ENCODE peak calls at places on chromosomes 11 and 22, in eight cellular contexts. One of them, this sample, is unnamed.

GRCh38 chr22:36982136-36982535 is 37.1 kb downstream of the TST start:
- DNase-seq in IMR-90: no peak
- DNase-seq in A549: no peak
- DNase-seq in GM06990: no peak
- DNase-seq in esophagus squamous epithelium: no peak
- DNase-seq in fibroblast of lung: no peak
- DNase-seq in mammary epithelial cell: no peak
- DNase-seq in nephron progenitor cell: no peak
- DNase-seq in this sample: no peak

GRCh38 chr11:124070906-124071621 is 29.9 kb upstream of the OR10G7 start:
- DNase-seq in GM06990: peak; percentile 70
- DNase-seq in IMR-90: peak; percentile 78
- DNase-seq in A549: peak; percentile 71
- DNase-seq in mammary epithelial cell: peak; percentile 50
- DNase-seq in fibroblast of lung: peak; percentile 60
- DNase-seq in nephron progenitor cell: peak; percentile 77
- DNase-seq in esophagus squamous epithelium: no peak
- DNase-seq in this sample: peak; percentile 66

GRCh38 chr11:10490398-10491232 is 35.6 kb downstream of the AMPD3 start:
- DNase-seq in esophagus squamous epithelium: no peak
- DNase-seq in A549: peak; percentile 88
- DNase-seq in nephron progenitor cell: peak; percentile 63
- DNase-seq in fibroblast of lung: peak; percentile 97
- DNase-seq in GM06990: no peak
- DNase-seq in IMR-90: peak; percentile 99
- DNase-seq in mammary epithelial cell: peak; percentile 81
- DNase-seq in this sample: no peak

GRCh38 chr22:44544523-44545433 is 46.7 kb upstream of the RTL6 start:
- DNase-seq in mammary epithelial cell: no peak
- DNase-seq in esophagus squamous epithelium: no peak
- DNase-seq in nephron progenitor cell: no peak
- DNase-seq in GM06990: no peak
- DNase-seq in fibroblast of lung: no peak
- DNase-seq in IMR-90: no peak
- DNase-seq in A549: no peak
- DNase-seq in this sample: no peak

GRCh38 chr22:45448431-45448830 is 34.9 kb downstream of the RIBC2 start:
- DNase-seq in mammary epithelial cell: no peak
- DNase-seq in IMR-90: no peak
- DNase-seq in fibroblast of lung: no peak
- DNase-seq in esophagus squamous epithelium: no peak
- DNase-seq in GM06990: no peak
- DNase-seq in A549: no peak
- DNase-seq in nephron progenitor cell: no peak
- DNase-seq in this sample: no peak

GRCh38 chr11:2798951-2799761 is 86.4 kb downstream of the CDKN1C start:
- DNase-seq in GM06990: no peak
- DNase-seq in A549: no peak
- DNase-seq in nephron progenitor cell: no peak
- DNase-seq in fibroblast of lung: peak; percentile 41
- DNase-seq in IMR-90: peak; percentile 38
- DNase-seq in mammary epithelial cell: no peak
- DNase-seq in esophagus squamous epithelium: no peak
- DNase-seq in this sample: no peak

GRCh38 chr11:133530501-133530835 is 1.8 kb downstream of the OPCML start:
- DNase-seq in GM06990: no peak
- DNase-seq in IMR-90: no peak
- DNase-seq in fibroblast of lung: no peak
- DNase-seq in mammary epithelial cell: no peak
- DNase-seq in A549: no peak
- DNase-seq in esophagus squamous epithelium: no peak
- DNase-seq in nephron progenitor cell: no peak
- DNase-seq in this sample: no peak

GRCh38 chr22:36486619-36487384 is 5.4 kb upstream of the TXN2 start:
- DNase-seq in fibroblast of lung: peak; percentile 47
- DNase-seq in A549: peak; percentile 49
- DNase-seq in nephron progenitor cell: peak; percentile 67
- DNase-seq in IMR-90: peak; percentile 68
- DNase-seq in GM06990: no peak
- DNase-seq in esophagus squamous epithelium: no peak
- DNase-seq in mammary epithelial cell: peak; percentile 47
- DNase-seq in this sample: no peak

GRCh38 chr11:112863304-112863703 is 97.9 kb upstream of the NCAM1 start:
- DNase-seq in GM06990: no peak
- DNase-seq in nephron progenitor cell: no peak
- DNase-seq in fibroblast of lung: no peak
- DNase-seq in IMR-90: no peak
- DNase-seq in A549: no peak
- DNase-seq in mammary epithelial cell: no peak
- DNase-seq in esophagus squamous epithelium: no peak
- DNase-seq in this sample: no peak

GRCh38 chr11:110303414-110303826 is 7.0 kb upstream of the RDX start:
- DNase-seq in GM06990: no peak
- DNase-seq in fibroblast of lung: no peak
- DNase-seq in A549: no peak
- DNase-seq in nephron progenitor cell: no peak
- DNase-seq in IMR-90: no peak
- DNase-seq in esophagus squamous epithelium: no peak
- DNase-seq in mammary epithelial cell: no peak
- DNase-seq in this sample: no peak

GRCh38 chr22:20646377-20646776 is 127.5 kb upstream of the SERPIND1 start:
- DNase-seq in IMR-90: no peak
- DNase-seq in A549: no peak
- DNase-seq in GM06990: no peak
- DNase-seq in nephron progenitor cell: no peak
- DNase-seq in mammary epithelial cell: no peak
- DNase-seq in fibroblast of lung: no peak
- DNase-seq in esophagus squamous epithelium: no peak
- DNase-seq in this sample: no peak

GRCh38 chr11:7670631-7671030 is 2.7 kb downstream of the CYB5R2 start:
- DNase-seq in A549: no peak
- DNase-seq in GM06990: no peak
- DNase-seq in mammary epithelial cell: peak; percentile 83
- DNase-seq in IMR-90: no peak
- DNase-seq in fibroblast of lung: no peak
- DNase-seq in nephron progenitor cell: no peak
- DNase-seq in esophagus squamous epithelium: no peak
- DNase-seq in this sample: no peak

GRCh38 chr11:69667619-69668604 is 7.2 kb downstream of the LTO1 start:
- DNase-seq in IMR-90: no peak
- DNase-seq in esophagus squamous epithelium: no peak
- DNase-seq in A549: no peak
- DNase-seq in nephron progenitor cell: no peak
- DNase-seq in fibroblast of lung: no peak
- DNase-seq in mammary epithelial cell: no peak
- DNase-seq in GM06990: no peak
- DNase-seq in this sample: no peak

GRCh38 chr22:28817919-28818859 is 17.8 kb upstream of the XBP1 start:
- DNase-seq in GM06990: no peak
- DNase-seq in nephron progenitor cell: no peak
- DNase-seq in mammary epithelial cell: no peak
- DNase-seq in IMR-90: no peak
- DNase-seq in A549: no peak
- DNase-seq in esophagus squamous epithelium: no peak
- DNase-seq in fibroblast of lung: no peak
- DNase-seq in this sample: no peak

GRCh38 chr11:129896062-129896461 is 684 bp upstream of the NFRKB start:
- DNase-seq in fibroblast of lung: peak; percentile 1
- DNase-seq in IMR-90: no peak
- DNase-seq in esophagus squamous epithelium: no peak
- DNase-seq in nephron progenitor cell: no peak
- DNase-seq in mammary epithelial cell: no peak
- DNase-seq in A549: no peak
- DNase-seq in GM06990: no peak
- DNase-seq in this sample: peak; percentile 13

GRCh38 chr22:33124471-33124870 is 66.3 kb upstream of the SYN3 start:
- DNase-seq in esophagus squamous epithelium: no peak
- DNase-seq in nephron progenitor cell: no peak
- DNase-seq in IMR-90: no peak
- DNase-seq in A549: no peak
- DNase-seq in mammary epithelial cell: no peak
- DNase-seq in GM06990: no peak
- DNase-seq in fibroblast of lung: no peak
- DNase-seq in this sample: no peak

GRCh38 chr11:88454881-88455280 is 117.3 kb upstream of the CTSC start:
- DNase-seq in nephron progenitor cell: no peak
- DNase-seq in esophagus squamous epithelium: no peak
- DNase-seq in mammary epithelial cell: peak; percentile 87
- DNase-seq in A549: no peak
- DNase-seq in IMR-90: peak; percentile 75
- DNase-seq in GM06990: no peak
- DNase-seq in fibroblast of lung: peak; percentile 20
- DNase-seq in this sample: no peak

GRCh38 chr11:3164138-3164539 is 971 bp downstream of the OSBPL5 start:
- DNase-seq in nephron progenitor cell: no peak
- DNase-seq in mammary epithelial cell: no peak
- DNase-seq in fibroblast of lung: no peak
- DNase-seq in esophagus squamous epithelium: no peak
- DNase-seq in A549: no peak
- DNase-seq in IMR-90: no peak
- DNase-seq in GM06990: no peak
- DNase-seq in this sample: no peak

GRCh38 chr11:62694455-62695167 is 5.3 kb upstream of the LRRN4CL start:
- DNase-seq in nephron progenitor cell: peak; percentile 80
- DNase-seq in A549: peak; percentile 87
- DNase-seq in fibroblast of lung: peak; percentile 71
- DNase-seq in mammary epithelial cell: peak; percentile 52
- DNase-seq in GM06990: no peak
- DNase-seq in IMR-90: peak; percentile 82
- DNase-seq in esophagus squamous epithelium: no peak
- DNase-seq in this sample: peak; percentile 85

GRCh38 chr22:19874307-19875060 is 19.8 kb upstream of the GNB1L start:
- DNase-seq in nephron progenitor cell: peak; percentile 10
- DNase-seq in fibroblast of lung: peak; percentile 41
- DNase-seq in mammary epithelial cell: peak; percentile 48
- DNase-seq in A549: no peak
- DNase-seq in esophagus squamous epithelium: no peak
- DNase-seq in IMR-90: no peak
- DNase-seq in GM06990: peak; percentile 10
- DNase-seq in this sample: no peak

GRCh38 chr11:132351050-132351449 is 980.6 kb downstream of the NTM start:
- DNase-seq in GM06990: no peak
- DNase-seq in esophagus squamous epithelium: no peak
- DNase-seq in nephron progenitor cell: no peak
- DNase-seq in A549: no peak
- DNase-seq in fibroblast of lung: no peak
- DNase-seq in mammary epithelial cell: no peak
- DNase-seq in IMR-90: no peak
- DNase-seq in this sample: no peak

GRCh38 chr11:97460091-97460490 is 1070.3 kb downstream of the JRKL start:
- DNase-seq in A549: no peak
- DNase-seq in esophagus squamous epithelium: no peak
- DNase-seq in mammary epithelial cell: no peak
- DNase-seq in IMR-90: no peak
- DNase-seq in nephron progenitor cell: no peak
- DNase-seq in fibroblast of lung: no peak
- DNase-seq in GM06990: no peak
- DNase-seq in this sample: no peak

GRCh38 chr11:97451441-97451840 is 1061.6 kb downstream of the JRKL start:
- DNase-seq in esophagus squamous epithelium: no peak
- DNase-seq in A549: no peak
- DNase-seq in fibroblast of lung: no peak
- DNase-seq in nephron progenitor cell: no peak
- DNase-seq in GM06990: no peak
- DNase-seq in IMR-90: no peak
- DNase-seq in mammary epithelial cell: no peak
- DNase-seq in this sample: no peak

DNA sequence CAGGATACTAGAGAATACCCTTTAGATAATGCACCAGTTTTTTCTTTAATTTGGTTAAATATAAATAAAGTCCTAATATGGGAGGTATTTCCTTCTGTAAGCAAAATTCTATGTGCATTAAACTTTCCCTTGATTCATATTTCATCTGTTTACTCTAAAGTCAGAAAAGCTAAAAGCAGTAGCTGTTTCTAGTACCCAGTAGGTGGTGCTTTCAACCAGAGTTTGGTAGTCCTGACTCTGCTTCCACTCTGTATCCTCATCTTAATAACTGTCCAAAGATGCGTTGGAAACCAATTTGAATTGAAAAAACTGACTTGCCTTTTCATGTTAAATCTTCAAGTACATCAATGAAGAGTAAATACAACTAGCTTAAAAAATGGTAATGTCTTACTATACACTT is 1065.2 kb downstream of the JRKL start:
- DNase-seq in A549: no peak
- DNase-seq in mammary epithelial cell: no peak
- DNase-seq in fibroblast of lung: peak; percentile 14
- DNase-seq in esophagus squamous epithelium: no peak
- DNase-seq in IMR-90: no peak
- DNase-seq in GM06990: no peak
- DNase-seq in nephron progenitor cell: no peak
- DNase-seq in this sample: no peak
- TF ChIP-seq CTCF in A549: no peak
- TF ChIP-seq CTCF in mammary epithelial cell: peak; percentile 44
- TF ChIP-seq CTCF in fibroblast of lung: peak; percentile 49
- TF ChIP-seq CTCF in esophagus squamous epithelium: no peak
- TF ChIP-seq CTCF in IMR-90: no peak
- TF ChIP-seq CTCF in GM06990: no peak
- TF ChIP-seq CTCF in nephron progenitor cell: no peak
- TF ChIP-seq CTCF in this sample: no peak

GRCh38 chr22:21657361-21658118 is 8.3 kb upstream of the PPIL2 start:
- DNase-seq in mammary epithelial cell: peak; percentile 25
- DNase-seq in A549: peak; percentile 52
- DNase-seq in esophagus squamous epithelium: peak; percentile 13
- DNase-seq in GM06990: peak; percentile 84
- DNase-seq in fibroblast of lung: peak; percentile 36
- DNase-seq in IMR-90: peak; percentile 8
- DNase-seq in nephron progenitor cell: peak; percentile 91
- DNase-seq in this sample: peak; percentile 97
- TF ChIP-seq CTCF in mammary epithelial cell: no peak
- TF ChIP-seq CTCF in A549: no peak
- TF ChIP-seq CTCF in esophagus squamous epithelium: peak; percentile 35
- TF ChIP-seq CTCF in GM06990: peak; percentile 32
- TF ChIP-seq CTCF in fibroblast of lung: no peak
- TF ChIP-seq CTCF in IMR-90: no peak
- TF ChIP-seq CTCF in nephron progenitor cell: no peak
- TF ChIP-seq CTCF in this sample: no peak

DNA sequence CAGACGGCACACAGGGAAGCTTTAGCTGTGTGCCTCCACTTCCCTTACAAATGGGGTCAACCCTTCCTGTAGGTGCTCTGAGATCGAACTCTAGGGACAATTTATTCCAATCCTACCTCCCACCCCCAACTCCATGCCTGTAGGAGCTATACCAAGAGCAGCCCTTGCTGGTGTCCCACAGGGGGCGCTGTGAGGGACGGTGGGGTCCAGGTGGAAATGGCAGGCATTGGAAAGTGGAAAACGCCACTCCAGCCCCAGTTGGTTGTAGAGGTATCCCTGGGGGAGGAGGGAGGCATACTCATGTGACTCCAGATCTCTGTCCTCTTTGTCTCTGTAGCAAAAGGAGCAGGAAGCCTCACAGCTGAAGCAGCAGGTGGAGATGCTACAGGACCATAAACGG is 161.3 kb downstream of the MYO18B start:
- DNase-seq in GM06990: no peak
- DNase-seq in mammary epithelial cell: no peak
- DNase-seq in fibroblast of lung: no peak
- DNase-seq in esophagus squamous epithelium: no peak
- DNase-seq in nephron progenitor cell: peak; percentile 45
- DNase-seq in IMR-90: no peak
- DNase-seq in A549: peak; percentile 12
- DNase-seq in this sample: no peak
- TF ChIP-seq CTCF in GM06990: peak; percentile 48
- TF ChIP-seq CTCF in mammary epithelial cell: no peak
- TF ChIP-seq CTCF in fibroblast of lung: no peak
- TF ChIP-seq CTCF in esophagus squamous epithelium: no peak
- TF ChIP-seq CTCF in nephron progenitor cell: peak; percentile 35
- TF ChIP-seq CTCF in IMR-90: no peak
- TF ChIP-seq CTCF in A549: no peak
- TF ChIP-seq CTCF in this sample: peak; percentile 42

GRCh38 chr11:109000531-109000930 is 335.7 kb downstream of the DDX10 start:
- DNase-seq in esophagus squamous epithelium: no peak
- DNase-seq in mammary epithelial cell: no peak
- DNase-seq in A549: no peak
- DNase-seq in fibroblast of lung: no peak
- DNase-seq in IMR-90: no peak
- DNase-seq in nephron progenitor cell: no peak
- DNase-seq in GM06990: no peak
- DNase-seq in this sample: no peak
- TF ChIP-seq CTCF in esophagus squamous epithelium: no peak
- TF ChIP-seq CTCF in mammary epithelial cell: no peak
- TF ChIP-seq CTCF in A549: no peak
- TF ChIP-seq CTCF in fibroblast of lung: no peak
- TF ChIP-seq CTCF in IMR-90: no peak
- TF ChIP-seq CTCF in nephron progenitor cell: no peak
- TF ChIP-seq CTCF in GM06990: no peak
- TF ChIP-seq CTCF in this sample: no peak